ENCODE peak calls at places on chromosome X, in ten cellular contexts. O is IMR-90; M is GM12878; G is lower lobe of right lung; I is upper lobe of right lung; V is heart right ventricle; S is mammary epithelial cell; X is CD8-positive, alpha-beta memory T cell; N is CD8-positive, alpha-beta T cell; H is uterus. K is an unnamed sample.

GRCh38 chrX:121886557-121886956 is 839.1 kb downstream of the GLUD2 start:
- DNase-seq in O (no peak), M (no peak), G (no peak), I (no peak), V (no peak), S (no peak), X (no peak), N (no peak), H (no peak), K (no peak)

GRCh38 chrX:132433551-132433950 is 55.3 kb downstream of the MBNL3 start:
- DNase-seq in O (no peak), M (no peak), G (no peak), I (no peak), V (no peak), S (no peak), X (no peak), N (no peak), H (no peak), K (no peak)

GRCh38 chrX:20015945-20016617 is 25.2 kb upstream of the BCLAF3 start:
- DNase-seq in O (no peak), M (no peak), G (no peak), I (no peak), V (no peak), S (no peak), X (no peak), N (no peak), H (no peak), K (no peak)

GRCh38 chrX:111928457-111928856 is 52.5 kb downstream of the TRPC5OS start:
- DNase-seq in O (no peak), M (no peak), G (no peak), I (no peak), V (no peak), S (no peak), X (no peak), N (no peak), H (no peak), K (no peak)

GRCh38 chrX:134753185-134754008 is 95.1 kb upstream of the PLAC1 start:
- DNase-seq in O (peak; percentile 65), M (no peak), G (no peak), I (no peak), V (no peak), S (peak; percentile 19), X (no peak), N (no peak), H (no peak), K (no peak)

GRCh38 chrX:45668686-45669443 is 468.2 kb upstream of the DIPK2B start:
- DNase-seq in O (peak; percentile 95), M (no peak), G (no peak), I (no peak), V (no peak), S (peak; percentile 94), X (no peak), N (no peak), H (no peak), K (no peak)

GRCh38 chrX:925094-925493 is 287.4 kb downstream of the CRLF2 start:
- DNase-seq in O (no peak), M (no peak), G (no peak), I (no peak), V (no peak), S (no peak), X (no peak), N (no peak), H (no peak), K (no peak)

GRCh38 chrX:10901290-10901633 is 209.9 kb upstream of the HCCS start:
- DNase-seq in O (peak; percentile 7), M (no peak), G (no peak), I (no peak), V (no peak), S (no peak), X (no peak), N (no peak), H (no peak), K (no peak)

GRCh38 chrX:123267220-123267619 is 83.1 kb downstream of the GRIA3 start:
- DNase-seq in O (no peak), M (no peak), G (no peak), I (no peak), V (no peak), S (no peak), X (no peak), N (no peak), H (no peak), K (no peak)

GRCh38 chrX:35561985-35562384 is 236.2 kb upstream of the MAGEB16 start:
- DNase-seq in O (no peak), M (no peak), G (no peak), I (no peak), V (no peak), S (no peak), X (no peak), N (no peak), H (no peak), K (no peak)

GRCh38 chrX:100600340-100600739 is 15.6 kb downstream of the TNMD start:
- DNase-seq in O (no peak), M (no peak), G (no peak), I (no peak), V (no peak), S (no peak), X (no peak), N (no peak), H (no peak), K (no peak)

DNA sequence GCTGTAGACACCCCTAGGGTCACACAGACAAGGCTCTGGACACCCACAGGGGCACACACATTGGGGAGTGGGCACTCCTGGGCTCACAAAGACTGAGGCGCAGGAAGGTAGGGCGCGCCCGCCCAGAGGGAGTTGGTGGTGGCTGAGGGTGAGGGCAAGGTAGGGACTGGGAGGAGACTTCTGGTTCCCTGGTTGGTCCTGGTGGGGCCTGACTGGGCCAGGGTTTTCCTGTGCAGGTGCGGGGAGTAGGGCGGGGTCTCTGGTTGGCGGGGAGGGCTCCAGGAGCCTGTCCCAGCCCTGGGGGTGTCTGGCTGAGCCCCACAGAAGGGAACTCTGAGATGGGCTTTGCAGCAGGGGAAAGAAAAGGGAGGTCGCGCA is 6.7 kb upstream of the WAS start:
- DNase-seq in O (no peak), M (no peak), G (peak; percentile 48), I (no peak), V (no peak), S (no peak), X (peak; percentile 14), N (peak; percentile 11), H (no peak), K (no peak)
- H3K4me1 ChIP-seq in O (no peaks in the 10 kb centered on the region), M (no peaks in the 10 kb centered on the region), G (no peaks in the 10 kb centered on the region), I (peaks cover 10% of the 10 kb centered on the region), V (no peaks in the 10 kb centered on the region), S (no peaks in the 10 kb centered on the region), X (no peaks in the 10 kb centered on the region), N (peaks cover 6% of the 10 kb centered on the region), H (no peaks in the 10 kb centered on the region), K (no peaks in the 10 kb centered on the region)

GRCh38 chrX:8848921-8849320 is 47.7 kb upstream of the FAM9A start:
- DNase-seq in O (peak; percentile 19), M (no peak), G (no peak), I (no peak), V (no peak), S (peak; percentile 2), X (no peak), N (no peak), H (no peak), K (no peak)

GRCh38 chrX:8846271-8846670 is 45.1 kb upstream of the FAM9A start:
- DNase-seq in O (no peak), M (no peak), G (no peak), I (no peak), V (no peak), S (no peak), X (no peak), N (no peak), H (no peak), K (no peak)

GRCh38 chrX:8845060-8845459 is 43.9 kb upstream of the FAM9A start:
- DNase-seq in O (peak; percentile 80), M (no peak), G (no peak), I (no peak), V (no peak), S (no peak), X (no peak), N (no peak), H (no peak), K (no peak)

GRCh38 chrX:8844157-8844556 is 43.0 kb upstream of the FAM9A start:
- DNase-seq in O (no peak), M (no peak), G (no peak), I (no peak), V (no peak), S (no peak), X (no peak), N (no peak), H (no peak), K (no peak)

DNA sequence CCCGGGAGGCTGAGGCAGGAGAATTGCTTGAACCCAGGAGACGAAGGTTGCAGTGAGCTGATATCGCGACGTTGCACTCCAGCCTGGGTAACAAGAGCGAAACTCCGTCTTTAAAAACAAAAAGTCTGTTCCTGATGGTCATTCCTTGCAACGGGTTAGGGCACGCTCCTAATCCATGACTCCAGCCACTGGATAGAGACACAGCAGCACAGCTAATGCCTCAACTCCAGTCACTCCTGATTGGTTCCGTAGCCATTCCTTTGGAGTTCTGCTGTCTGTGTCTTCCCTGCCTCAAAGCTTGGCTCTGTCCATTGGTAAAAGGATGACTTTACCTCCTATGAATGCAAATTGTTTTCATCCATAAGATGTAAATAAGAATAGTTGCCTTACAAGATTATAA is 44.3 kb upstream of the FAM9A start:
- DNase-seq in O (no peak), M (no peak), G (no peak), I (no peak), V (no peak), S (no peak), X (no peak), N (no peak), H (no peak), K (no peak)
- H3K27ac ChIP-seq in O (peak overlapping the region; percentile 15), M (no peak overlapping the region), G (no peak overlapping the region), I (no peak overlapping the region), V (no peak overlapping the region), S (no peak overlapping the region), X (no peak overlapping the region), N (no peak overlapping the region), H (no peak overlapping the region), K (no peak overlapping the region)

DNA sequence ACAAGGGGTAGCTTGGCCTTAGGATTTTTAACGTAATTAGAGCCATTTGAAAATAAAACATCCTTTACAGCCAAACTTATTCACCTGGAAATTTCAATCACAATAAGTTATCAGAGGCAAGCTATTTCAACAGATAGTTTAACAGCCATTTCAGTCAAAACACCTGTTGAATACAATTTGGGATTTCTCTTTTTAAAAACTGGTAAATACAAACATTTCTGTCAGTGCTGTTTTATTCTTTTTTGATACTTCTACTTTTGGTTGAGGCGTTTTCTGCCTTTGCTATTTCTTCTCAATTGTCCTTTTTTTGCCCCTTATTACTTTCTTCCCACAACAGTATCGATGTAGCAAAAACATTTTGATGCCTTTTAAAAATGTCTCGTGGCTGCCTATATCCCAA is 2.1 kb upstream of the DACH2 start:
- DNase-seq in O (no peak), M (no peak), G (no peak), I (no peak), V (no peak), S (no peak), X (no peak), N (no peak), H (no peak), K (no peak)
- H3K4me1 ChIP-seq in O (no peaks in the 10 kb centered on the region), M (no peaks in the 10 kb centered on the region), G (no peaks in the 10 kb centered on the region), I (peaks cover 4% of the 10 kb centered on the region), V (no peaks in the 10 kb centered on the region), S (peaks cover 4% of the 10 kb centered on the region), X (no peaks in the 10 kb centered on the region), N (peaks cover 7% of the 10 kb centered on the region), H (no peaks in the 10 kb centered on the region), K (peaks cover 6% of the 10 kb centered on the region)

DNA sequence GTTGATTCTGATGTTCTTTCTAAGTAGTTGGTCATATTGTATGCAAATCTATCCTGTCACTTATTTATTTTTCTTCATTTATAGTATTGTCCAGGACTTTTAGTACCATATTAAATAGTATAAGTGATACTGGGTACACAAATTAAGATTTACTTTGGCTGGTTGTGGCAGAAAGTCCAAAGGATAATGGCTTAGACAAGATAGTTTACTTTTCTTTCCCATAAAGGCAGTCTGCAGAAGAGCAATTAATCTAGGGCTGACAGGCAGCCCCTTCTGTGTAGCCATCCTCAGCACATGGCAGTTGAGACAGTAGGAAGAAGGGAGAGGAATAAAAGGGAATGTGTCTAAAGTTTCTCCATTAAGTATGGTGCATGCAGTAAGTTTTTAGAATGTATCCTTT is 6.4 kb downstream of the RBM10 start:
- DNase-seq in O (no peak), M (no peak), G (no peak), I (no peak), V (no peak), S (no peak), X (no peak), N (no peak), H (no peak), K (no peak)
- H3K27ac ChIP-seq in O (no peak overlapping the region), M (no peak overlapping the region), G (no peak overlapping the region), I (no peak overlapping the region), V (no peak overlapping the region), S (no peak overlapping the region), X (no peak overlapping the region), N (no peak overlapping the region), H (no peak overlapping the region), K (no peak overlapping the region)